ENCODE peak calls at places on chromosome 12, in ten cellular contexts. M, X, U, N, B, K, I, C, T and Q are unnamed samples.

GRCh38 chr12:77153706-77154105 is 88.3 kb upstream of the E2F7 start:
- DNase-seq in M (no peak), X (no peak), U (no peak), N (no peak), B (no peak), K (no peak), I (no peak), C (no peak), T (no peak), Q (no peak)

GRCh38 chr12:119649202-119649808 is 18.6 kb upstream of the PRKAB1 start:
- DNase-seq in M (no peak), X (no peak), U (no peak), N (peak), B (no peak), K (no peak), I (no peak), C (peak), T (no peak), Q (no peak)

GRCh38 chr12:122471324-122472226 is 29.2 kb downstream of the ZCCHC8 start:
- DNase-seq in M (no peak), X (peak), U (peak), N (peak), B (peak), K (no peak), I (peak), C (peak), T (peak), Q (no peak)

GRCh38 chr12:2609020-2609419 is 185.8 kb upstream of the FKBP4 start:
- DNase-seq in M (peak), X (no peak), U (no peak), N (no peak), B (no peak), K (no peak), I (no peak), C (no peak), T (no peak), Q (no peak)

GRCh38 chr12:96889273-96889933 is 17.7 kb upstream of the NEDD1 start:
- DNase-seq in M (no peak), X (peak), U (peak), N (peak), B (peak), K (no peak), I (no peak), C (peak), T (peak), Q (no peak)

GRCh38 chr12:56193025-56193578 is 3.8 kb upstream of the SMARCC2 start:
- DNase-seq in M (peak), X (peak), U (no peak), N (peak), B (peak), K (peak), I (peak), C (peak), T (peak), Q (peak)

GRCh38 chr12:49367381-49368239 is at the start of gene SPATS2:
- DNase-seq in M (peak), X (no peak), U (no peak), N (peak), B (peak), K (no peak), I (no peak), C (peak), T (no peak), Q (no peak)

GRCh38 chr12:78483767-78484315 is 380.7 kb upstream of the SYT1 start:
- DNase-seq in M (no peak), X (no peak), U (no peak), N (no peak), B (no peak), K (no peak), I (no peak), C (no peak), T (no peak), Q (no peak)

GRCh38 chr12:53989227-53990113 is 4.5 kb downstream of the HOXC10 start:
- DNase-seq in M (peak), X (no peak), U (no peak), N (peak), B (peak), K (peak), I (no peak), C (peak), T (peak), Q (peak)

GRCh38 chr12:68131867-68132414 is 27.6 kb downstream of the IFNG start:
- DNase-seq in M (no peak), X (no peak), U (no peak), N (no peak), B (peak), K (no peak), I (no peak), C (no peak), T (peak), Q (no peak)

GRCh38 chr12:94481734-94482133 is 22.1 kb upstream of the CEP83 start:
- DNase-seq in M (no peak), X (no peak), U (no peak), N (no peak), B (no peak), K (no peak), I (no peak), C (no peak), T (no peak), Q (no peak)

GRCh38 chr12:56479625-56480024 is 8.3 kb downstream of the GLS2 start:
- DNase-seq in M (no peak), X (no peak), U (no peak), N (no peak), B (no peak), K (no peak), I (no peak), C (no peak), T (no peak), Q (no peak)

GRCh38 chr12:97148941-97149559 is 242.0 kb downstream of the NEDD1 start:
- DNase-seq in M (peak), X (no peak), U (no peak), N (peak), B (peak), K (peak), I (no peak), C (peak), T (peak), Q (peak)

GRCh38 chr12:68364893-68365725 is 32.9 kb upstream of the MDM1 start:
- DNase-seq in M (peak), X (peak), U (peak), N (peak), B (peak), K (peak), I (peak), C (peak), T (peak), Q (peak)

GRCh38 chr12:103839893-103840292 is 1.1 kb downstream of the NT5DC3 start:
- DNase-seq in M (no peak), X (no peak), U (no peak), N (no peak), B (no peak), K (no peak), I (no peak), C (no peak), T (no peak), Q (no peak)

GRCh38 chr12:56004211-56004610 is 7.1 kb downstream of the SUOX start:
- DNase-seq in M (no peak), X (no peak), U (no peak), N (no peak), B (no peak), K (no peak), I (no peak), C (no peak), T (no peak), Q (no peak)

GRCh38 chr12:28021704-28022103 is 49.2 kb upstream of the PTHLH start:
- DNase-seq in M (no peak), X (no peak), U (no peak), N (no peak), B (peak), K (no peak), I (no peak), C (no peak), T (peak), Q (no peak)

GRCh38 chr12:115761784-115762183 is 515.7 kb downstream of the MED13L start:
- DNase-seq in M (no peak), X (no peak), U (peak), N (no peak), B (no peak), K (no peak), I (peak), C (no peak), T (no peak), Q (no peak)

GRCh38 chr12:64744422-64745258 is 14.6 kb downstream of the GNS start:
- DNase-seq in M (no peak), X (no peak), U (no peak), N (peak), B (peak), K (no peak), I (no peak), C (peak), T (no peak), Q (no peak)

GRCh38 chr12:46365951-46366379 is 6.6 kb downstream of the SLC38A2 start:
- DNase-seq in M (no peak), X (no peak), U (no peak), N (peak), B (peak), K (no peak), I (no peak), C (peak), T (no peak), Q (no peak)

GRCh38 chr12:92244036-92244435 is 98.4 kb upstream of the BTG1 start:
- DNase-seq in M (no peak), X (no peak), U (no peak), N (peak), B (no peak), K (no peak), I (no peak), C (peak), T (no peak), Q (no peak)

GRCh38 chr12:56591111-56591510 is 39.0 kb downstream of the BAZ2A start:
- DNase-seq in M (no peak), X (no peak), U (no peak), N (no peak), B (no peak), K (no peak), I (no peak), C (no peak), T (no peak), Q (no peak)

GRCh38 chr12:102063066-102063465 is 1.3 kb upstream of the WASHC3 start:
- DNase-seq in M (no peak), X (no peak), U (no peak), N (no peak), B (no peak), K (no peak), I (no peak), C (no peak), T (no peak), Q (no peak)

DNA sequence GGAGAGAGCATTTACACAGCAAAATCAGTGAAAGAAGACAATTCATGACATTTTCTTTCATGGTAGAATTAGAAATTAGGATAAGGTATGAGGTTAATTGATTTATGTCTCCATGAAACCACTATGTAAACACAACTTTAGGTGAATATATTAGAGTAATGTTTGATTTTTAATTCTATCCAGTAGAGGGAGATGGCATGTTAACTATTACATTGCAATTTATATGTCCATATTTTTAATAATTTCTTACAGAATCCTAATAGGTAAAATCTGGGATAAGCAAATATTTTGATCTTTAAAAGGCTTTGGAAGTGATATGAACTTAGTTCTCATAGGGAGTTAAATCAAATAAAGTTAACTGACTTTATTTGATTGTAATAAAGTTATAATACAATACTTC is 373.4 kb upstream of the PDE3A start:
- DNase-seq in M (no peak), X (no peak), U (no peak), N (peak), B (no peak), K (no peak), I (no peak), C (peak), T (no peak), Q (no peak)
- TF ChIP-seq CTCF in M (no peak), X (peak), U (peak), N (peak), B (no peak), K (no peak), I (no peak), C (peak), T (no peak), Q (no peak)

GRCh38 chr12:110992909-110993308 is 72.5 kb upstream of the MYL2 start:
- DNase-seq in M (no peak), X (no peak), U (no peak), N (no peak), B (no peak), K (no peak), I (no peak), C (no peak), T (no peak), Q (no peak)
- H3K4me3 ChIP-seq in M (no peak), X (no peak), U (no peak), N (no peak), B (no peak), K (no peak), I (no peak), C (no peak), T (no peak), Q (no peak)

GRCh38 chr12:73186272-73186671 is 914.1 kb downstream of the TRHDE start:
- DNase-seq in M (no peak), X (no peak), U (no peak), N (no peak), B (no peak), K (no peak), I (no peak), C (no peak), T (no peak), Q (no peak)
- TF ChIP-seq CTCF in M (no peak), X (no peak), U (no peak), N (no peak), B (no peak), K (no peak), I (no peak), C (no peak), T (no peak), Q (no peak)

DNA sequence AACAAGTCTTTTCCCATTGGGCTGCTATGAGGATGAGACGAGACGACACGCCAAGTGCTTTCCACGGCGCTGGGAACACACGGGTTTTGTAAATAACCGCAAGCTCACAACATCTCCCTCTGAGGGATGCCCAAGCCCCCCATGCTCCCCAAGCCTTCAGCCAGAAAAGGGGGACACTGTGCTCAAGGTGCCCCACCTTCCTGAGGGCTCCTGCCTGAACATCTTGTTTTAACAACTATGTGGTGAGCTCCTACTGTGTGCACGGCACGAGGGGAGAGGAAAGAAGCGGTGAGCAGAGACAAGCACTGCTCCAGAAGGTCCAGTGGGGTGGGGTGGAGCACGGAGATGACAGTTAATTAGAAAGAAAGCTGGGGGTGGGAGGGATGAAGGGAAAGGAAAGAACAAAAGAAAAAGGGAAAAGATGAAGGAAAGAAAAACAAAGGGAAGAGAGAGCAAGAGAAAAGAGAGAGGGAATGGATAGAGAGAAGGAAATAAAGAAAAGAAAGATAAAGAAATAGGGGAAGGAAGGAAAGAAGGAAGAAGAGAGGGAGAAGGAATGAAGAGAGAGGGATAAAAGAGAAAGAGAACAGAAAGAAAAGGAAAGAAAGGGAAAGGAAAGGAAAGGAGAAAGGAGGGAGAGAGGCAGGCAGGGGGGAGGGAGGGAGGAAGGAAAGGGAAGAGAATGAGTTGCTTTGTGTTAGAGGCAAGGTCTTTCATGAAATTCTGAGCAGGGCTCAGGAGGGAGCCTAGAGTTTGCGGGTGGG is 56.8 kb downstream of the SLC15A4 start:
- DNase-seq in M (no peak), X (no peak), U (no peak), N (no peak), B (no peak), K (no peak), I (no peak), C (no peak), T (no peak), Q (no peak)
- H3K4me3 ChIP-seq in M (no peak), X (no peak), U (no peak), N (no peak), B (no peak), K (no peak), I (no peak), C (no peak), T (no peak), Q (no peak)